ENCODE peak calls at places on chromosomes 13 and 19, in six cellular contexts. B is transverse colon, A is suprapubic skin, D is breast epithelium, O is right lobe of liver, F is Peyer's patch. S is an unnamed sample.

GRCh38 chr13:102933076-102933922 is 87.5 kb downstream of the ERCC5 start:
- DNase-seq in A (no peak), O (no peak), D (no peak), F (peak; percentile 79), B (no peak), S (no peak)

GRCh38 chr13:25292301-25292700 is 5.0 kb upstream of the MTMR6 start:
- DNase-seq in A (no peak), D (no peak), F (no peak), B (no peak), O (no peak), S (no peak)

GRCh38 chr13:46639033-46639981 is 86.3 kb downstream of the LRCH1 start:
- DNase-seq in F (no peak), B (no peak), O (no peak), A (no peak), D (no peak), S (no peak)

GRCh38 chr19:10112037-10112751 is 701 bp downstream of the P2RY11 start:
- DNase-seq in A (no peak), B (peak; percentile 14), F (no peak), D (no peak), O (no peak), S (no peak)

GRCh38 chr13:43141685-43142084 is 118.3 kb downstream of the DNAJC15 start:
- DNase-seq in D (no peak), B (no peak), A (no peak), F (no peak), O (no peak), S (no peak)

GRCh38 chr13:90768116-90768515 is 579.4 kb upstream of the MIR17HG start:
- DNase-seq in F (no peak), O (no peak), B (no peak), D (no peak), A (no peak), S (no peak)

GRCh38 chr19:48632692-48633147 is 4.5 kb downstream of the DBP start:
- DNase-seq in O (no peak), D (no peak), A (no peak), F (peak; percentile 68), B (no peak), S (no peak)

GRCh38 chr13:105721056-105721455 is 814.4 kb downstream of the EFNB2 start:
- DNase-seq in B (no peak), A (no peak), D (no peak), O (no peak), F (no peak), S (no peak)

GRCh38 chr19:18340237-18340989 is at the start of gene PGPEP1:
- DNase-seq in D (peak; percentile 69), O (peak; percentile 80), B (peak; percentile 83), F (peak; percentile 84), A (no peak), S (no peak)

GRCh38 chr19:18945297-18945696 is 4.3 kb upstream of the HOMER3 start:
- DNase-seq in F (no peak), O (no peak), A (no peak), B (no peak), D (no peak), S (no peak)

GRCh38 chr13:38045278-38046048 is 175.9 kb upstream of the TRPC4 start:
- DNase-seq in A (no peak), O (no peak), B (no peak), D (no peak), F (no peak), S (no peak)

GRCh38 chr13:39394811-39395685 is 207.9 kb downstream of the LHFPL6 start:
- DNase-seq in F (no peak), O (no peak), D (no peak), A (no peak), B (no peak), S (no peak)

GRCh38 chr13:20394506-20394905 is 131.2 kb downstream of the CRYL1 start:
- DNase-seq in F (no peak), B (no peak), O (no peak), A (no peak), D (no peak), S (no peak)

GRCh38 chr19:5078179-5078578 is 109.3 kb downstream of the KDM4B start:
- DNase-seq in D (no peak), O (no peak), B (no peak), F (no peak), A (no peak), S (no peak)

GRCh38 chr13:52411629-52412028 is 5.7 kb upstream of the THSD1 start:
- DNase-seq in F (no peak), O (no peak), B (no peak), D (no peak), A (no peak), S (no peak)

GRCh38 chr13:44868397-44868796 is 120.9 kb downstream of the NUFIP1 start:
- DNase-seq in B (no peak), F (no peak), D (no peak), A (no peak), O (no peak), S (no peak)

GRCh38 chr13:44132710-44133109 is 240.9 kb upstream of the SERP2 start:
- DNase-seq in O (peak; percentile 66), B (peak; percentile 21), A (peak; percentile 67), F (no peak), D (no peak), S (no peak)

GRCh38 chr13:27035892-27036235 is 135.7 kb downstream of the USP12 start:
- DNase-seq in B (no peak), F (no peak), A (no peak), D (no peak), O (no peak), S (no peak)

GRCh38 chr13:71703145-71703544 is 163.9 kb downstream of the DACH1 start:
- DNase-seq in D (no peak), O (no peak), A (no peak), B (no peak), F (no peak), S (no peak)

GRCh38 chr13:71704650-71705049 is 162.4 kb downstream of the DACH1 start:
- DNase-seq in D (no peak), A (no peak), O (no peak), B (no peak), F (no peak), S (no peak)

GRCh38 chr13:71699342-71699741 is 167.7 kb downstream of the DACH1 start:
- DNase-seq in F (no peak), D (no peak), O (no peak), A (no peak), B (no peak), S (no peak)

DNA sequence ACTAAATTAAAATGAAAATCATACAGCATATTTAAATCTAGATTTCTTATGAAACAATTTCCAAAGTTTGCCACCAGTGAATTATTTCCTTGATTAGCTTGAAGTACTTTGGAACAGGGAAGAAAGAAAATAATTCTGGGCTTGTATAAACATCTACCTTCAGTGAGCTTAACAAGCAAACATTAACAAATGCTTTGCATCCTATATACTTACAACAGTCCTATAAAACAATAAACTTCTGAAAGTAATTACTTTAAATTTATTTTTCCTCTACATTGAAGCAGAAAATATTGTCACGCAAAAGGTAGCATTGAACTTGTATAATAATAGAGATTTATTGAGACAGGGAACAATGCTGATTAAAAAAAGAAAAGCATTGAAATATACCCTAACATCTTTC is 164.8 kb downstream of the DACH1 start:
- DNase-seq in O (no peak), F (no peak), A (no peak), D (no peak), B (no peak), S (no peak)
- TF ChIP-seq POLR2A in O (no peak), F (no peak), A (no peak), D (no peak), B (no peak), S (no peak)

DNA sequence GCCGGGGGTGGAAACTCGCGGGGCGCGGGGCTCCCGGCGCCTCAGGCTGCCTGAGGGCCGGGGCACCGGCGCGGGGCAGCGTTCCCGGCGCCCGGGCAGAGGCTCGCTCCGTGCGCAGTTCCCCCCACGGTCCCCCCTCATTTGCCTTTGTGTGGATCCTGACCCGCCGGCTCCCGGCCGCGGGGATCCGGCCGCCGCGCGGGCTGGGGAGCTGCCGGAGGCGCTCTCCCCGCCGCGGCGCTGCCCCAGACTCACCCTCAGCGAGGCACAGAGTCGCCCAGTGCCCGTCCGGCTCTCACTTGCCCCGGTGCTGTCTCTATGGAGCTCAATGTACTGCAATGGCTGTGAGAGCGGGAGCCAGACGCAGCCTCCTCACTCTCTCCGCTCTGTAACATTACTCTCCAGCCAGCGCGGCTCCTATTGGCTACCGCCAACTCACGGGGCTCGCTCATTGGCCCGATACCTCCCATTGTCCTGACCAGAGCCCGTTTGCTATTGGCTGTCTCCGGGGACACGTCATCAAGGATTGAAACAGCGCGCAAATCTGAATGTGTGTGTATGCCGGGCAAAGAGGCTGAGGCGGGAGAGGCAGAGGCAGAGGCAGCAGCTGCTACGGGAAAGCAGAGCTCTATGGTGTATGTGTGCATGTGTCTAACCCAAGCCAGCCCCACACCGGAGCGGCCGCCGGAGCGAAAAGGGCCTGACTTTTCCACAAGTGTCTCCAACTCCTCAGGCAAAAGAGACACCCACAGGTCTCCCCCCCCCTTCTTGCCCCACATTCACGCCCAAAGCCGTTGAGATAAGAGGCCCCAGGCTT is at the start of gene HMGB1:
- DNase-seq in O (peak; percentile 97), B (peak; percentile 98), F (peak; percentile 99), D (peak; percentile 99), A (peak; percentile 99), S (peak; percentile 100)
- H3K27ac ChIP-seq in O (peak within 1 kb of the TSS; percentile 98), B (peak within 1 kb of the TSS; percentile 99), F (peak within 1 kb of the TSS; percentile 100), D (peak within 1 kb of the TSS; percentile 99), A (peak within 1 kb of the TSS; percentile 100), S (peak within 1 kb of the TSS; percentile 100)

GRCh38 chr19:12784871-12785430 is 6.3 kb upstream of the JUNB start:
- DNase-seq in F (no peak), B (no peak), A (peak; percentile 66), D (no peak), O (no peak), S (no peak)

GRCh38 chr19:12787458-12787857 is 3.8 kb upstream of the JUNB start:
- DNase-seq in O (no peak), F (no peak), A (no peak), B (no peak), D (no peak), S (no peak)

GRCh38 chr19:12785431-12786011 is 5.8 kb upstream of the JUNB start:
- DNase-seq in D (no peak), O (no peak), B (peak; percentile 41), F (peak; percentile 77), A (peak; percentile 64), S (no peak)

GRCh38 chr19:12786950-12787349 is 4.3 kb upstream of the JUNB start:
- DNase-seq in O (no peak), B (no peak), F (no peak), A (no peak), D (no peak), S (no peak)

DNA sequence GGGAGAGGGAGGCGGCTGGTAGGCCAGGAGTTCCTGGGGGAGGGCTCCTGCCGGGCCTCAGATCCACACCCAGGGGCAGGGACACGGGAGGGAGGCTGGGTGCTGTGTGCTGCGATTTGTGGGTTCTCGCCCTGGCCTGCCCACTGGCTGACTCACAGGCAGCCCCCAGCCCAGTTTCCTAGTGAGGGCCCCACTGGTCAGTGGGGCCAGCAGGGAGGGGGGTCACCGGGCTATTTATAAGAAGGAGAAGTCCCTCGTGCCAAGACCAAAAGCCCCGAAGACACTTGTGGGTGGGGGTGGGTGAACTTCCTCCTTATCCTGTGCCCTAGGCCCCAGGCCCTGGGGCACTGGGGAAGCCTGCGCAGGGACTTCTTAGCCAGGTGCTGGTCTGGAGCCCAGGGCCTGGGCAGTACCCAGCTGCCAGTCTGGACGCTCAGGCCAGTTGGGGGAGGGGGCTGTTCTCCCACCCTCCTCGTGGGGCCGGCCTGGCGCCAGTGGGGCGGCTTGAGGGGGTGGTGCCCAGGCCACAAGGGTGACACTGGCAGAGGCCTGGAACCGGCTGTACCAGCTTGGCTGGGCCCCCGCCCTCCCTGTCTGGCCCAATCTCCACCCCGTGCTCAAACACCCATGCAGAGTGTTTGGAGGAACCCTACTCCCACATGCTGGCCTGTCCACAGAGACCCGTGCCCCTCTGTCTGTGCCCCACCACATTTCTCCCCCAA is 5.0 kb upstream of the JUNB start:
- DNase-seq in F (peak; percentile 82), O (peak; percentile 67), A (peak; percentile 86), D (peak; percentile 87), B (peak; percentile 86), S (no peak)
- TF ChIP-seq POLR2A in F (peak; percentile 2), O (peak; percentile 25), A (no peak), D (no peak), B (peak; percentile 46), S (no peak)

GRCh38 chr19:6088677-6089063 is 21.6 kb downstream of the RFX2 start:
- DNase-seq in B (no peak), F (no peak), D (no peak), A (no peak), O (no peak), S (no peak)
- H3K27ac ChIP-seq in B (peak overlapping the region; percentile 85), F (peak overlapping the region; percentile 86), D (peak overlapping the region; percentile 81), A (peak overlapping the region; percentile 87), O (no peak overlapping the region), S (peak overlapping the region; percentile 94)